ENCODE peak calls at places on chromosomes 11 and 22, in ten cellular contexts. R is Calu3, I is choroid plexus epithelial cell, S is activated T-cell treated with anti-CD3 and anti-CD28 coated beads for 24 hours, W is kidney glomerular epithelial cell, V is foreskin fibroblast, N is NCI-H510A, L is nephron progenitor cell, U is endothelial cell of umbilical vein, G is mucosa of gallbladder. C is an unnamed sample.

GRCh38 chr11:25650319-25650718 is 681.6 kb upstream of the ANO3 start:
- DNase-seq in R (no peak), I (no peak), S (no peak), W (no peak), V (no peak), N (no peak), L (no peak), U (no peak), G (no peak), C (no peak)

GRCh38 chr11:62370743-62371440 is 33.6 kb downstream of the ASRGL1 start:
- DNase-seq in R (no peak), I (no peak), S (peak), W (no peak), V (no peak), N (no peak), L (no peak), U (no peak), G (no peak), C (no peak)

GRCh38 chr22:42937164-42937854 is 77.6 kb downstream of the PACSIN2 start:
- DNase-seq in R (peak), I (peak), S (peak), W (peak), V (peak), N (no peak), L (no peak), U (no peak), G (peak), C (no peak)

GRCh38 chr11:98701541-98701940 is 319.2 kb upstream of the CNTN5 start:
- DNase-seq in R (no peak), I (no peak), S (no peak), W (no peak), V (no peak), N (no peak), L (no peak), U (no peak), G (no peak), C (no peak)

GRCh38 chr11:88508808-88509581 is 171.5 kb upstream of the CTSC start:
- DNase-seq in R (peak), I (peak), S (no peak), W (no peak), V (peak), N (peak), L (peak), U (peak), G (no peak), C (peak)

GRCh38 chr11:60788401-60789110 is 3.4 kb downstream of the MS4A10 start:
- DNase-seq in R (no peak), I (peak), S (no peak), W (no peak), V (no peak), N (no peak), L (no peak), U (peak), G (no peak), C (no peak)

GRCh38 chr11:99368579-99368978 is 347.8 kb downstream of the CNTN5 start:
- DNase-seq in R (no peak), I (peak), S (no peak), W (no peak), V (no peak), N (no peak), L (no peak), U (peak), G (no peak), C (no peak)

GRCh38 chr11:73997120-73997772 is 11.6 kb downstream of the UCP3 start:
- DNase-seq in R (no peak), I (no peak), S (no peak), W (no peak), V (no peak), N (no peak), L (no peak), U (no peak), G (no peak), C (no peak)

GRCh38 chr11:11586465-11586864 is 35.3 kb downstream of the GALNT18 start:
- DNase-seq in R (no peak), I (no peak), S (no peak), W (no peak), V (no peak), N (no peak), L (no peak), U (no peak), G (no peak), C (no peak)

GRCh38 chr11:69120096-69120875 is 35.4 kb upstream of the SMIM38 start:
- DNase-seq in R (no peak), I (no peak), S (no peak), W (no peak), V (no peak), N (no peak), L (no peak), U (no peak), G (no peak), C (no peak)

GRCh38 chr11:109641549-109641948 is 219.6 kb downstream of the C11orf87 start:
- DNase-seq in R (no peak), I (peak), S (no peak), W (peak), V (peak), N (no peak), L (peak), U (no peak), G (no peak), C (no peak)

GRCh38 chr11:122764691-122765090 is 73.6 kb upstream of the CRTAM start:
- DNase-seq in R (no peak), I (no peak), S (no peak), W (no peak), V (no peak), N (no peak), L (no peak), U (no peak), G (no peak), C (no peak)

GRCh38 chr22:39967996-39968968 is 8.1 kb downstream of the TMA7B start:
- DNase-seq in R (no peak), I (no peak), S (no peak), W (no peak), V (no peak), N (no peak), L (no peak), U (no peak), G (peak), C (no peak)

GRCh38 chr11:77151804-77152513 is 23.9 kb downstream of the MYO7A start:
- DNase-seq in R (no peak), I (peak), S (peak), W (no peak), V (no peak), N (no peak), L (no peak), U (no peak), G (peak), C (no peak)

GRCh38 chr11:118084247-118084646 is 2.5 kb downstream of the SMIM35 start:
- DNase-seq in R (no peak), I (peak), S (no peak), W (no peak), V (peak), N (no peak), L (no peak), U (no peak), G (peak), C (peak)

GRCh38 chr11:72135891-72136676 is 559 bp downstream of the FOLR3 start:
- DNase-seq in R (no peak), I (peak), S (no peak), W (no peak), V (no peak), N (no peak), L (no peak), U (no peak), G (no peak), C (no peak)

GRCh38 chr11:73950869-73951710 is at the start of gene DNAJB13:
- DNase-seq in R (peak), I (peak), S (no peak), W (peak), V (peak), N (peak), L (peak), U (peak), G (peak), C (no peak)

GRCh38 chr11:16000065-16000464 is 356.3 kb downstream of the SOX6 start:
- DNase-seq in R (no peak), I (peak), S (no peak), W (no peak), V (peak), N (no peak), L (no peak), U (peak), G (no peak), C (no peak)

GRCh38 chr11:68976095-68976494 is 4.7 kb downstream of the MRGPRD start:
- DNase-seq in R (no peak), I (no peak), S (no peak), W (no peak), V (no peak), N (no peak), L (no peak), U (no peak), G (no peak), C (no peak)

GRCh38 chr22:19036523-19037273 is 85.5 kb downstream of the DGCR2 start:
- DNase-seq in R (no peak), I (peak), S (no peak), W (no peak), V (peak), N (no peak), L (no peak), U (no peak), G (no peak), C (no peak)

GRCh38 chr11:123145220-123145619 is 49.8 kb downstream of the CLMP start:
- DNase-seq in R (peak), I (peak), S (no peak), W (peak), V (peak), N (no peak), L (no peak), U (peak), G (no peak), C (peak)

GRCh38 chr11:124301482-124301881 is 12.3 kb downstream of the OR8D1 start:
- DNase-seq in R (no peak), I (peak), S (no peak), W (no peak), V (no peak), N (no peak), L (no peak), U (peak), G (no peak), C (no peak)

GRCh38 chr11:88656960-88657738 is 319.6 kb upstream of the CTSC start:
- DNase-seq in R (no peak), I (peak), S (no peak), W (no peak), V (no peak), N (no peak), L (no peak), U (no peak), G (no peak), C (no peak)

GRCh38 chr11:130408901-130409300 is 19.5 kb downstream of the ADAMTS8 start:
- DNase-seq in R (no peak), I (no peak), S (no peak), W (no peak), V (no peak), N (no peak), L (no peak), U (no peak), G (no peak), C (no peak)

GRCh38 chr22:29855611-29856181 is 17.6 kb upstream of the ASCC2 start:
- DNase-seq in R (no peak), I (no peak), S (no peak), W (no peak), V (no peak), N (no peak), L (no peak), U (no peak), G (no peak), C (peak)

GRCh38 chr11:114291847-114292680 is 4.1 kb upstream of the NNMT start:
- DNase-seq in R (no peak), I (peak), S (no peak), W (peak), V (peak), N (no peak), L (no peak), U (peak), G (no peak), C (no peak)

GRCh38 chr22:20430641-20431519 is 6.7 kb downstream of the SCARF2 start:
- DNase-seq in R (peak), I (no peak), S (peak), W (no peak), V (peak), N (no peak), L (peak), U (peak), G (no peak), C (no peak)

GRCh38 chr11:60711316-60711715 is 11.9 kb downstream of the MS4A8 start:
- DNase-seq in R (no peak), I (no peak), S (no peak), W (no peak), V (no peak), N (no peak), L (no peak), U (no peak), G (peak), C (no peak)

GRCh38 chr11:68574308-68574707 is 110.0 kb upstream of the GAL start:
- DNase-seq in R (no peak), I (peak), S (no peak), W (no peak), V (peak), N (no peak), L (no peak), U (no peak), G (no peak), C (no peak)

GRCh38 chr11:75549370-75549958 is 12.6 kb upstream of the SERPINH1 start:
- DNase-seq in R (no peak), I (no peak), S (no peak), W (no peak), V (no peak), N (no peak), L (no peak), U (no peak), G (no peak), C (no peak)

GRCh38 chr11:9731256-9731655 is 67.4 kb downstream of the SWAP70 start:
- DNase-seq in R (no peak), I (no peak), S (no peak), W (no peak), V (no peak), N (no peak), L (no peak), U (no peak), G (no peak), C (no peak)